ENCODE peak calls at places on chromosomes 4 and X, in four cellular contexts. One of them, this sample, is unnamed.
A peak's percentile ranks its signal among the peaks of the same experiment; 100 is the strongest.

GRCh38 chr4:4590496-4590895 is 48.6 kb upstream of the STX18 start:
- DNase-seq in psoas muscle: no peak
- DNase-seq in fibroblast of lung: peak; percentile 41
- DNase-seq in HFF-Myc: peak; percentile 72
- DNase-seq in this sample: no peak

GRCh38 chr4:106369456-106370060 is 980 bp upstream of the GIMD1 start:
- DNase-seq in psoas muscle: no peak
- DNase-seq in HFF-Myc: peak; percentile 75
- DNase-seq in fibroblast of lung: peak; percentile 77
- DNase-seq in this sample: peak; percentile 92

GRCh38 chr4:14749910-14750309 is 252.4 kb upstream of the CPEB2 start:
- DNase-seq in fibroblast of lung: peak; percentile 5
- DNase-seq in psoas muscle: peak; percentile 13
- DNase-seq in HFF-Myc: no peak
- DNase-seq in this sample: peak; percentile 29

GRCh38 chr4:71026086-71026485 is 32.6 kb downstream of the DCK start:
- DNase-seq in psoas muscle: no peak
- DNase-seq in fibroblast of lung: peak; percentile 82
- DNase-seq in HFF-Myc: peak; percentile 46
- DNase-seq in this sample: peak; percentile 88

GRCh38 chrX:17559728-17560379 is 177.4 kb upstream of the SCML1 start:
- DNase-seq in HFF-Myc: peak; percentile 56
- DNase-seq in psoas muscle: no peak
- DNase-seq in fibroblast of lung: peak; percentile 92
- DNase-seq in this sample: peak; percentile 73

GRCh38 chr4:146165840-146166239 is 9.7 kb upstream of the LSM6 start:
- DNase-seq in HFF-Myc: no peak
- DNase-seq in fibroblast of lung: peak; percentile 89
- DNase-seq in psoas muscle: no peak
- DNase-seq in this sample: peak; percentile 89

GRCh38 chrX:125203737-125204578 is 115.7 kb upstream of the TEX13C start:
- DNase-seq in HFF-Myc: no peak
- DNase-seq in psoas muscle: peak; percentile 31
- DNase-seq in fibroblast of lung: peak; percentile 0
- DNase-seq in this sample: peak; percentile 1

GRCh38 chrX:1248381-1249061 is 20.1 kb upstream of the CSF2RA start:
- DNase-seq in fibroblast of lung: no peak
- DNase-seq in HFF-Myc: no peak
- DNase-seq in psoas muscle: no peak
- DNase-seq in this sample: no peak

GRCh38 chr4:84499065-84499982 is at the start of gene NKX6-1:
- DNase-seq in HFF-Myc: no peak
- DNase-seq in psoas muscle: peak; percentile 77
- DNase-seq in fibroblast of lung: peak; percentile 85
- DNase-seq in this sample: no peak

GRCh38 chr4:99710020-99710419 is 52.4 kb upstream of the C4orf54 start:
- DNase-seq in HFF-Myc: no peak
- DNase-seq in psoas muscle: no peak
- DNase-seq in fibroblast of lung: no peak
- DNase-seq in this sample: no peak

GRCh38 chr4:76341063-76341462 is 34.5 kb downstream of the STBD1 start:
- DNase-seq in HFF-Myc: no peak
- DNase-seq in psoas muscle: no peak
- DNase-seq in fibroblast of lung: peak; percentile 88
- DNase-seq in this sample: peak; percentile 74

GRCh38 chr4:69038582-69038981 is 57.7 kb upstream of the UGT2B7 start:
- DNase-seq in fibroblast of lung: peak; percentile 10
- DNase-seq in psoas muscle: no peak
- DNase-seq in HFF-Myc: no peak
- DNase-seq in this sample: peak; percentile 40

GRCh38 chrX:84737471-84737871 is 235.2 kb upstream of the HDX start:
- DNase-seq in fibroblast of lung: peak; percentile 9
- DNase-seq in HFF-Myc: no peak
- DNase-seq in psoas muscle: no peak
- DNase-seq in this sample: no peak

GRCh38 chr4:118683513-118683912 is 1.7 kb upstream of the METTL14 start:
- DNase-seq in fibroblast of lung: no peak
- DNase-seq in psoas muscle: no peak
- DNase-seq in HFF-Myc: no peak
- DNase-seq in this sample: peak; percentile 11

GRCh38 chr4:54227261-54228063 is 1.6 kb upstream of the PDGFRA start:
- DNase-seq in psoas muscle: no peak
- DNase-seq in HFF-Myc: peak; percentile 81
- DNase-seq in fibroblast of lung: peak; percentile 75
- DNase-seq in this sample: peak; percentile 86

GRCh38 chr4:173288296-173288695 is 45.9 kb downstream of the HMGB2 start:
- DNase-seq in fibroblast of lung: peak; percentile 40
- DNase-seq in psoas muscle: no peak
- DNase-seq in HFF-Myc: peak; percentile 33
- DNase-seq in this sample: peak; percentile 85

GRCh38 chr4:147041376-147041775 is 95.7 kb upstream of the TTC29 start:
- DNase-seq in psoas muscle: no peak
- DNase-seq in HFF-Myc: no peak
- DNase-seq in fibroblast of lung: no peak
- DNase-seq in this sample: no peak

GRCh38 chr4:16250665-16251365 is 24.5 kb upstream of the TAPT1 start:
- DNase-seq in HFF-Myc: no peak
- DNase-seq in psoas muscle: no peak
- DNase-seq in fibroblast of lung: peak; percentile 83
- DNase-seq in this sample: peak; percentile 32

GRCh38 chr4:151862766-151863165 is 102.0 kb upstream of the GATB start:
- DNase-seq in psoas muscle: no peak
- DNase-seq in fibroblast of lung: peak; percentile 24
- DNase-seq in HFF-Myc: no peak
- DNase-seq in this sample: no peak

GRCh38 chrX:45191820-45192409 is 8.8 kb downstream of the DIPK2B start:
- DNase-seq in fibroblast of lung: peak; percentile 6
- DNase-seq in HFF-Myc: no peak
- DNase-seq in psoas muscle: no peak
- DNase-seq in this sample: no peak

GRCh38 chrX:16033336-16033735 is 90.0 kb upstream of the GRPR start:
- DNase-seq in fibroblast of lung: peak; percentile 50
- DNase-seq in psoas muscle: no peak
- DNase-seq in HFF-Myc: no peak
- DNase-seq in this sample: peak; percentile 48

GRCh38 chr4:15765910-15766703 is 12.0 kb upstream of the CD38 start:
- DNase-seq in psoas muscle: no peak
- DNase-seq in HFF-Myc: no peak
- DNase-seq in fibroblast of lung: no peak
- DNase-seq in this sample: no peak

GRCh38 chr4:131459430-131460101 is 1689.5 kb upstream of the PCDH10 start:
- DNase-seq in fibroblast of lung: no peak
- DNase-seq in psoas muscle: no peak
- DNase-seq in HFF-Myc: no peak
- DNase-seq in this sample: no peak

GRCh38 chr4:106864231-106864630 is 171.9 kb downstream of the DKK2 start:
- DNase-seq in fibroblast of lung: peak; percentile 86
- DNase-seq in HFF-Myc: no peak
- DNase-seq in psoas muscle: no peak
- DNase-seq in this sample: peak; percentile 86

GRCh38 chr4:180190382-180190781 is 2052.8 kb upstream of the TENM3 start:
- DNase-seq in psoas muscle: no peak
- DNase-seq in HFF-Myc: no peak
- DNase-seq in fibroblast of lung: no peak
- DNase-seq in this sample: no peak

GRCh38 chr4:17324431-17324830 is 187.5 kb downstream of the QDPR start:
- DNase-seq in fibroblast of lung: peak; percentile 59
- DNase-seq in psoas muscle: peak; percentile 16
- DNase-seq in HFF-Myc: no peak
- DNase-seq in this sample: peak; percentile 76

GRCh38 chr4:27005512-27006246 is 145.0 kb downstream of the STIM2 start:
- DNase-seq in HFF-Myc: no peak
- DNase-seq in psoas muscle: no peak
- DNase-seq in fibroblast of lung: peak; percentile 86
- DNase-seq in this sample: peak; percentile 71

GRCh38 chr4:27008693-27009092 is 148.1 kb downstream of the STIM2 start:
- DNase-seq in psoas muscle: no peak
- DNase-seq in HFF-Myc: no peak
- DNase-seq in fibroblast of lung: no peak
- DNase-seq in this sample: no peak

GRCh38 chr4:27006247-27006603 is 145.6 kb downstream of the STIM2 start:
- DNase-seq in psoas muscle: no peak
- DNase-seq in fibroblast of lung: peak; percentile 46
- DNase-seq in HFF-Myc: no peak
- DNase-seq in this sample: peak; percentile 23

GRCh38 chr4:27007507-27007906 is 146.9 kb downstream of the STIM2 start:
- DNase-seq in psoas muscle: no peak
- DNase-seq in HFF-Myc: no peak
- DNase-seq in fibroblast of lung: no peak
- DNase-seq in this sample: peak; percentile 18

DNA sequence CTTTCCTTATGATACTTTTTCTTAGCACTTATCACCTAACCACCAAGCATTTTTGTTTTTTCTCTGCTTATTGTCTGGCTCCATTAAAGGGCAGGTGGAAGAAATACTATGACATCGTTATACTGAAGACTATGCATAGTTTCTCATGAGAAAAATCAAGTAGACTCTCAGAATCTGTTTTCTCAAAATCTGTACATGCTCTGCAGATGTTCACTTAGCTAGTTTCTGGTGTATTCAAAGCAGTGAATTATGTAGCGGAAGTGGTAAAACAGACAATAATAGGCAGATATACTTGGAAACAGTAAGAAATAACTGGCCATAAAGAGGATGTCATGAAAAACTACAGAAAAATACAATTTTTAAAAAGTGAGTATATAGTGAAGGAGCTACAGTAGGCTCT is 146.0 kb downstream of the STIM2 start:
- DNase-seq in fibroblast of lung: peak; percentile 31
- DNase-seq in psoas muscle: no peak
- DNase-seq in HFF-Myc: no peak
- DNase-seq in this sample: no peak
- H3K4me3 ChIP-seq in fibroblast of lung: no peak overlapping the region
- H3K4me3 ChIP-seq in psoas muscle: no peak overlapping the region
- H3K4me3 ChIP-seq in HFF-Myc: no peak overlapping the region
- H3K4me3 ChIP-seq in this sample: no peak overlapping the region

DNA sequence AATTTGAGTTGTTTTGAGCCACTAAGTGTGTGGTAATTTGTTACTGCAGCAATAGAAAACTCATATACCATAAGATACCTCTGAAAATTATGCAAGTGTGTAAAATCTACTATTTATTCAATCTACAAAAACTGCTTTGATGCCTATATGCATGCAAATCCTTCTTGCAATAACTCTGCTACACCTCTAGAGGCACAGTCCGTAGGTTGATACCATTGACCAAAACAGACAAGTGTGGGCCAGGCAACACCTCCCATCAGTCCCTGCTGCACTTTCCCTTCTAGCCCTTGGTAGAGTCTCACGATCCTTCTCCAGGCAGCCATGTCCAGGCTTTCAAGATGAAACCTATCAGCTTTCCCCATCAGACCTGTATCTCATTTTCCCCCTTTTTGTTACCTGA is 48.8 kb upstream of the FAM9A start:
- DNase-seq in HFF-Myc: no peak
- DNase-seq in psoas muscle: no peak
- DNase-seq in fibroblast of lung: no peak
- DNase-seq in this sample: no peak
- TF ChIP-seq CTCF in HFF-Myc: peak; percentile 11
- TF ChIP-seq CTCF in psoas muscle: no peak
- TF ChIP-seq CTCF in fibroblast of lung: peak; percentile 14
- TF ChIP-seq CTCF in this sample: no peak

GRCh38 chr4:8594097-8595038 is 1.8 kb downstream of the CPZ start:
- DNase-seq in HFF-Myc: peak; percentile 35
- DNase-seq in psoas muscle: no peak
- DNase-seq in fibroblast of lung: peak; percentile 54
- DNase-seq in this sample: peak; percentile 80

GRCh38 chr4:8591114-8591513 is 1.5 kb upstream of the CPZ start:
- DNase-seq in fibroblast of lung: no peak
- DNase-seq in HFF-Myc: no peak
- DNase-seq in psoas muscle: no peak
- DNase-seq in this sample: no peak

GRCh38 chr4:8591626-8592365 is 769 bp upstream of the CPZ start:
- DNase-seq in HFF-Myc: no peak
- DNase-seq in fibroblast of lung: no peak
- DNase-seq in psoas muscle: no peak
- DNase-seq in this sample: no peak

GRCh38 chr4:8593268-8594096 is 917 bp downstream of the CPZ start:
- DNase-seq in fibroblast of lung: no peak
- DNase-seq in HFF-Myc: no peak
- DNase-seq in psoas muscle: no peak
- DNase-seq in this sample: no peak

DNA sequence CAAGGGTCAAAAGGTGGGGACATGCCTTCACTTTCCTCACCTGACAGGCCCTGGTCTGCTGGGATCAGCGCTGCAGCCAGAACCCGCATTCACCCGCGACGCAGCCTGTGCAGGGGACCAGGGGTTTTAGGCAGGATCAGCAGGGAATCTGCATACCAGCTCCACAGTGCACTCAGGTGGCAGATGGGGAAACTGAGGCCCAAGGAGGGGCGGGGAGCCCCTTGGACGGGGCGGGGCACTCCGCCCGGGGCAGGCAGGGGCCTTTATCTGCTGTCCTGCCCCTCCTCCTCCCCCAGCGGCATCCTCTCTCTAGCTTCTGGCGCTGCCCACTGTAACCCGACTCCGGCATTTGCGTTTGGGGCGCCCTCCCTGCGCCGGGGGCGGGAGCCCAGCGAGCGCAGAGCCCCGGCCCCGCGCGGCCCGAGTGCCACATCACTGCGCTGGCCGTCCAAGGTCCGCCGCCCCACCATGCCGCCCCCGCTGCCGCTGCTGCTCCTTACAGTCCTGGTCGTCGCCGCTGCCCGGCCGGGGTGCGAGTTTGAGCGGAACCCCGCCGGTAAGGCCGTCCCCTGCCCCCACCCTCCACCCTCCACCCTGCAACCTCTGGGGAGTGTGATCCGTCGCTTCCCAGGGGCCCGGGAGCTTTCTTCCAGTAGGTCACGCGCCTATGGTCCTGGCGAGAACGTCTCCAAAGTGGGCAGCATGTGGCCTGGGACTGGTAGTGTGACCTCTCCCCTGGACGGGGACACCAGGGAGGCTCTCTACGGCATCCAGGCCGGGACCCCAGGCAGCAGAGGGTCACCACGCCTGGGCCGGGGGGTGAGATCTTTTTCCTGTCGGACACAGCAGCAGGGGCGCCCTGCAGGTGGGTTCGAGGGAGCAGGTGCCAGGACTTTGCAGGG is at the start of gene CPZ:
- DNase-seq in psoas muscle: no peak
- DNase-seq in HFF-Myc: no peak
- DNase-seq in fibroblast of lung: peak; percentile 57
- DNase-seq in this sample: peak; percentile 48
- H3K4me3 ChIP-seq in psoas muscle: no peak within 1 kb of the TSS
- H3K4me3 ChIP-seq in HFF-Myc: peak within 1 kb of the TSS; percentile 41
- H3K4me3 ChIP-seq in fibroblast of lung: peak within 1 kb of the TSS; percentile 16
- H3K4me3 ChIP-seq in this sample: no peak within 1 kb of the TSS

GRCh38 chr4:2535386-2536192 is 858 bp upstream of the FAM193A start:
- DNase-seq in HFF-Myc: no peak
- DNase-seq in psoas muscle: peak; percentile 50
- DNase-seq in fibroblast of lung: peak; percentile 36
- DNase-seq in this sample: peak; percentile 35
- TF ChIP-seq CTCF in HFF-Myc: peak; percentile 14
- TF ChIP-seq CTCF in psoas muscle: no peak
- TF ChIP-seq CTCF in fibroblast of lung: peak; percentile 21
- TF ChIP-seq CTCF in this sample: no peak

This sample was measured in cardiac fibroblast.